ENCODE peak calls at places on chromosome 11, in ten cellular contexts. D is astrocyte, V is PC-3, Q is A549, J is GM23248, O is endothelial cell of umbilical vein, T is HCT116, Y is neuronal stem cell, F is fibroblast of lung, B is mammary epithelial cell. E is an unnamed sample.

GRCh38 chr11:17021550-17021949 is 7.3 kb upstream of the PLEKHA7 start:
- DNase-seq in O (no peak), D (no peak), J (no peak), B (no peak), Y (no peak), V (no peak), Q (no peak), T (no peak), F (no peak), E (no peak)

GRCh38 chr11:72058416-72059034 is 21.8 kb downstream of the NUMA1 start:
- DNase-seq in V (no peak), Q (no peak), O (no peak), Y (no peak), B (peak), D (peak), J (peak), T (no peak), F (peak), E (no peak)

GRCh38 chr11:94997437-94997836 is 23.9 kb downstream of the KDM4D start:
- DNase-seq in V (peak), F (no peak), J (no peak), T (no peak), Y (no peak), O (no peak), Q (no peak), B (no peak), D (no peak), E (no peak)

GRCh38 chr11:13487661-13488030 is 8.2 kb downstream of the PTH start:
- DNase-seq in D (no peak), V (peak), O (peak), Y (peak), T (peak), Q (peak), J (peak), F (no peak), B (no peak), E (no peak)

GRCh38 chr11:17722000-17722643 is 2.8 kb downstream of the MYOD1 start:
- DNase-seq in Q (peak), O (no peak), T (peak), J (peak), V (peak), D (no peak), B (no peak), F (peak), Y (no peak), E (no peak)

GRCh38 chr11:89267660-89268302 is 90.1 kb downstream of the TYR start:
- DNase-seq in O (no peak), B (no peak), Q (no peak), T (no peak), J (no peak), V (no peak), D (no peak), F (no peak), Y (no peak), E (no peak)

GRCh38 chr11:86192858-86193257 is 51.7 kb upstream of the EED start:
- DNase-seq in T (no peak), F (no peak), D (no peak), B (no peak), Q (no peak), O (no peak), J (no peak), Y (no peak), V (no peak), E (no peak)

GRCh38 chr11:3136542-3137455 is 28.3 kb downstream of the OSBPL5 start:
- DNase-seq in B (no peak), J (no peak), D (no peak), Q (no peak), T (no peak), F (no peak), O (no peak), Y (no peak), V (no peak), E (no peak)

GRCh38 chr11:130213979-130214281 is 54.3 kb downstream of the ST14 start:
- DNase-seq in Q (no peak), T (no peak), J (no peak), B (no peak), O (no peak), Y (no peak), D (no peak), F (no peak), V (no peak), E (no peak)

GRCh38 chr11:19790831-19791552 is 78.4 kb downstream of the NAV2 start:
- DNase-seq in T (no peak), J (no peak), B (no peak), D (no peak), Q (no peak), V (no peak), O (no peak), Y (no peak), F (no peak), E (no peak)

GRCh38 chr11:15918212-15918611 is 438.1 kb downstream of the SOX6 start:
- DNase-seq in Y (no peak), J (no peak), T (no peak), O (no peak), Q (no peak), V (no peak), D (no peak), F (no peak), B (no peak), E (no peak)

GRCh38 chr11:102216433-102217163 is 100.7 kb upstream of the BIRC3 start:
- DNase-seq in J (no peak), Q (no peak), D (no peak), B (no peak), O (no peak), T (no peak), V (no peak), F (no peak), Y (no peak), E (no peak)
- H3K4me2 ChIP-seq in J (no peak), Q (no peak), D (no peak), B (no peak), O (no peak), T (no peak), V (no peak), F (no peak), Y (no peak), E (no peak)

GRCh38 chr11:47109051-47109791 is 67.5 kb downstream of the ARFGAP2 start:
- DNase-seq in Q (no peak), O (no peak), B (no peak), F (no peak), T (no peak), Y (no peak), D (no peak), J (no peak), V (no peak), E (no peak)
- H3K4me2 ChIP-seq in Q (no peak), O (no peak), B (no peak), F (peak), T (no peak), Y (no peak), D (no peak), J (no peak), V (no peak), E (no peak)

DNA sequence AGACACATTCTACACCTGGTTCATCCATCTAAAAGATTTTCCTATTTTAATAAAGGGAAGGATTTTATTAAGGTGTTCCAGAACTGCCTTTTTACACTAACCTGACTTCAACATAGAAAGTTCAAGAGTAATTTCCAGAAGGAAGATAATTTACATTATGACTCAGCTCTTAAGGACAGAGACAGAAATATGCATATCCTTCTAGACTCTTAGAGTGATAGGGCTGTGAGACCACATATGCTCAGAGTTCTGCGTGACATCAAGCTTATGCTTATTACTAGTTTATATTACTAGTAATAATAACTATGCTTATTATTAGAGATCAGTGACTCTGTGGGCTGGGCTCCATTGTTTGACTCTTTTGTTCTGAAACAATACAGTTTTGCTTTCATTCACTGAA is 4.6 kb downstream of the PDGFD start:
- DNase-seq in B (no peak), Y (no peak), J (no peak), F (peak), T (no peak), D (peak), V (peak), O (no peak), Q (no peak), E (no peak)
- H3K4me2 ChIP-seq in B (no peak), Y (no peak), J (no peak), F (no peak), T (no peak), D (no peak), V (no peak), O (no peak), Q (peak), E (no peak)

GRCh38 chr11:102730036-102730815 is 5.5 kb upstream of the MMP8 start:
- DNase-seq in B (no peak), J (peak), Q (no peak), Y (no peak), F (peak), V (no peak), T (no peak), D (peak), O (peak), E (no peak)
- H3K4me2 ChIP-seq in B (no peak), J (no peak), Q (no peak), Y (no peak), F (peak), V (no peak), T (no peak), D (no peak), O (peak), E (no peak)

GRCh38 chr11:128871165-128871564 is 4.1 kb upstream of the KCNJ1 start:
- DNase-seq in B (no peak), D (no peak), J (no peak), T (no peak), Q (no peak), V (no peak), Y (no peak), O (no peak), F (no peak), E (no peak)
- H3K4me2 ChIP-seq in B (no peak), D (no peak), J (no peak), T (no peak), Q (no peak), V (no peak), Y (no peak), O (no peak), F (no peak), E (no peak)

DNA sequence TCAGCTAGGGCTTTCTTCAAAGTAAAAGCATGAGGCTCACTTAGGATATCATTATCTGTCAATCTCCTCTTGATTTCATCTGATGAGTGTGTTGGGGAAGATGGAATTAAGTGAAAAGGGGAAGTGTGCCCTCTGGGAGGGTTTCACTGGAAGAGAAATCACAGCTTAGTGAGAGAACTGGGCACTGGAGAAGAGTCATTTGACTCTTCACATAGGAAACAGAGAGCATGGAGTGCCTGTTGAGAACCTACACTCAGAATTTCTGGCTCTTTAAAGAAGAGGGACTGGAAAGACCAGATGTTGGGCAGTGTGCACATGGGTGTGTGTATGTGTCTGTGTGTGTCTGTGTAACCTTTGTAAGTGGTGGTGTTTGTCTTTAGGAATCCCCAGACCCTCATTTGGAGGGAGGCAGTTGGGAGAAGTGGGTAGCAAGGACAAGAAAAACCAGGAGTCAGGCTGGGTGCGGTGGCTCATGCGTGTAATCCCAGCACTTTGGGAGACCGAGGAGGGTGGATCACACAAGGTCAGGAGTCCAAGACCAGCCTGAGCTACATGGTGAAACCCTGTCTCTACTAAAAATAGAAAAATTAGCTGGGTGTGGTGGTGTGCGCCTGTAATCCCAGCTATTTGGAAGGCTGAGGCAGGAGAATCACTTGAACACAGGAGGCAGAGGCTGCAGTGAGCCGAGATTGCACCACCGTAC is 10.0 kb downstream of the STX3 start:
- DNase-seq in O (no peak), T (no peak), B (no peak), Q (no peak), J (no peak), F (no peak), D (no peak), Y (no peak), V (no peak), E (no peak)
- H3K4me2 ChIP-seq in O (no peak), T (no peak), B (no peak), Q (peak), J (no peak), F (no peak), D (no peak), Y (no peak), V (no peak), E (no peak)

GRCh38 chr11:112293614-112294013 is 33.0 kb upstream of the PLET1 start:
- DNase-seq in V (no peak), Y (no peak), F (no peak), D (no peak), O (no peak), B (no peak), T (no peak), J (no peak), Q (no peak), E (no peak)
- H3K4me2 ChIP-seq in V (no peak), Y (no peak), F (no peak), D (peak), O (peak), B (no peak), T (no peak), J (peak), Q (peak), E (no peak)

GRCh38 chr11:110962907-110963306 is 250.7 kb upstream of the ARHGAP20 start:
- DNase-seq in Q (no peak), D (peak), O (no peak), T (no peak), F (no peak), Y (no peak), V (no peak), J (no peak), B (no peak), E (no peak)
- H3K4me2 ChIP-seq in Q (no peak), D (no peak), O (no peak), T (no peak), F (no peak), Y (no peak), V (no peak), J (no peak), B (no peak), E (no peak)

GRCh38 chr11:128492903-128493569 is 94.3 kb downstream of the ETS1 start:
- DNase-seq in B (no peak), D (no peak), F (no peak), J (peak), Y (no peak), T (no peak), Q (no peak), O (no peak), V (no peak), E (no peak)
- H3K4me2 ChIP-seq in B (no peak), D (no peak), F (peak), J (peak), Y (no peak), T (no peak), Q (peak), O (no peak), V (peak), E (peak)

GRCh38 chr11:76120513-76121081 is 85.7 kb downstream of the WNT11 start:
- DNase-seq in J (no peak), Q (no peak), T (no peak), V (no peak), F (no peak), D (no peak), O (peak), B (no peak), Y (peak), E (no peak)

GRCh38 chr11:76114238-76114637 is 92.1 kb downstream of the WNT11 start:
- DNase-seq in D (no peak), Q (no peak), J (no peak), O (no peak), B (no peak), T (no peak), F (no peak), Y (no peak), V (no peak), E (no peak)

GRCh38 chr11:76119779-76120178 is 86.5 kb downstream of the WNT11 start:
- DNase-seq in T (no peak), Q (no peak), B (no peak), V (no peak), O (peak), J (no peak), D (no peak), F (no peak), Y (no peak), E (no peak)

GRCh38 chr11:76119032-76119431 is 87.3 kb downstream of the WNT11 start:
- DNase-seq in D (no peak), V (peak), T (no peak), B (no peak), O (no peak), F (no peak), J (no peak), Q (no peak), Y (no peak), E (no peak)

DNA sequence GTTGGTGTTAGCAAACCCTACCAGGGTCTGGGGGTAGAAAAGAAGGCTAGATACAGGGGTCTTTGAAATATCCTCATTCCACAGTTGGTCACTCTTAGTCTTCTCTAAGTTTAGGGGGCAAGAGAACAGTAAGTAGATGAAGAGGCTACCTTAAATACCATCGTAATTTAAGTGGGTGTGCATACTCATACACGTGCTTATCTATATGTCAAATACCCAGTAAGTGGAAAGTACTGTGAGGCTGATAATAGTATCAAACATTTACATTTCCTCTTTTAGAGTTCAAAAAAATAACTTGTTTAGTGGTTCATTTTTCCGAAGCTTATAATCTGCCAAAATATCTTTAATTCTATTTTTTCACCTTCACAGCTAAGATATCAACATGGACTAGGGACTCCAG is 90.7 kb downstream of the WNT11 start:
- DNase-seq in J (no peak), F (no peak), V (no peak), B (no peak), Y (no peak), T (no peak), O (no peak), D (no peak), Q (no peak), E (no peak)
- H3K4me2 ChIP-seq in J (no peak), F (no peak), V (no peak), B (no peak), Y (no peak), T (no peak), O (no peak), D (no peak), Q (no peak), E (no peak)